ENCODE peak calls at places on chromosomes 6 and 20, in seven cellular contexts. M, J, P, U, W, B and D are unnamed samples.

GRCh38 chr6:42572523-42572922 is 8.7 kb downstream of the UBR2 start:
- DNase-seq in J (no peak), M (no peak), B (no peak), U (no peak), P (no peak), W (peak), D (no peak)

GRCh38 chr6:387293-387694 is 4.3 kb upstream of the IRF4 start:
- DNase-seq in P (no peak), B (no peak), U (no peak), W (no peak), M (no peak), J (no peak), D (no peak)

GRCh38 chr20:25493748-25494505 is 86.5 kb downstream of the GINS1 start:
- DNase-seq in W (no peak), U (no peak), P (no peak), M (no peak), J (no peak), B (no peak), D (no peak)

GRCh38 chr6:65649392-65649791 is 57.6 kb downstream of the EYS start:
- DNase-seq in U (no peak), M (no peak), P (no peak), J (no peak), W (no peak), B (no peak), D (no peak)

GRCh38 chr20:51713213-51713598 is 55.0 kb downstream of the ATP9A start:
- DNase-seq in W (no peak), M (no peak), B (no peak), P (no peak), U (no peak), J (no peak), D (no peak)

GRCh38 chr20:35145141-35145564 is 2.0 kb downstream of the EDEM2 start:
- DNase-seq in J (no peak), B (no peak), M (peak), U (peak), P (no peak), W (peak), D (no peak)

GRCh38 chr6:21200056-21200870 is 393.3 kb upstream of the SOX4 start:
- DNase-seq in B (no peak), M (no peak), W (no peak), J (no peak), P (no peak), U (no peak), D (no peak)

GRCh38 chr20:24672886-24673677 is 203.7 kb downstream of the SYNDIG1 start:
- DNase-seq in M (no peak), B (no peak), W (no peak), P (no peak), U (no peak), J (no peak), D (peak)

GRCh38 chr20:48760403-48760889 is 67.4 kb downstream of the PREX1 start:
- DNase-seq in P (peak), M (no peak), W (no peak), U (no peak), B (peak), J (no peak), D (peak)

GRCh38 chr20:32382102-32382950 is 24.2 kb downstream of the ASXL1 start:
- DNase-seq in W (no peak), M (no peak), B (no peak), J (no peak), P (no peak), U (no peak), D (no peak)

GRCh38 chr20:57647933-57648785 is 27.9 kb upstream of the ZBP1 start:
- DNase-seq in J (no peak), B (no peak), M (no peak), P (no peak), U (peak), W (no peak), D (no peak)

GRCh38 chr6:166449036-166449435 is 66.3 kb upstream of the MPC1 start:
- DNase-seq in W (no peak), U (peak), B (no peak), M (no peak), J (no peak), P (no peak), D (no peak)

GRCh38 chr6:127030111-127030510 is 88.4 kb upstream of the RSPO3 start:
- DNase-seq in J (no peak), U (no peak), B (no peak), M (no peak), P (no peak), W (no peak), D (no peak)

GRCh38 chr20:37518606-37519507 is 2.2 kb upstream of the NNAT start:
- DNase-seq in J (no peak), U (peak), B (peak), M (no peak), W (no peak), P (no peak), D (no peak)

GRCh38 chr6:41373919-41374617 is 38.7 kb downstream of the NCR2 start:
- DNase-seq in U (peak), M (no peak), P (no peak), J (no peak), B (no peak), W (no peak), D (no peak)

GRCh38 chr6:6901205-6901719 is 206.5 kb upstream of the RREB1 start:
- DNase-seq in B (no peak), J (no peak), P (no peak), U (peak), M (no peak), W (no peak), D (no peak)

GRCh38 chr6:6007311-6008113 is 787 bp upstream of the NRN1 start:
- DNase-seq in J (no peak), W (no peak), M (no peak), U (no peak), P (no peak), B (no peak), D (no peak)

GRCh38 chr6:47521966-47522365 is 44.4 kb downstream of the CD2AP start:
- DNase-seq in U (no peak), M (no peak), B (no peak), W (no peak), J (no peak), P (no peak), D (no peak)

GRCh38 chr6:108848116-108848868 is at the start of gene ARMC2:
- DNase-seq in P (peak), M (peak), U (peak), W (peak), B (peak), J (peak), D (peak)
- TF ChIP-seq POLR2A in P (peak), M (peak), U (peak), W (no peak), B (no peak), J (peak), D (peak)

GRCh38 chr6:156809034-156809433 is 31.9 kb downstream of the ARID1B start:
- DNase-seq in M (no peak), U (no peak), P (no peak), B (peak), W (peak), J (no peak), D (no peak)
- TF ChIP-seq POLR2A in M (no peak), U (no peak), P (no peak), B (no peak), W (peak), J (no peak), D (no peak)

GRCh38 chr6:39887692-39888450 is 46.4 kb downstream of the MOCS1 start:
- DNase-seq in B (peak), W (no peak), P (no peak), M (peak), U (no peak), J (peak), D (peak)
- TF ChIP-seq POLR2A in B (no peak), W (no peak), P (no peak), M (no peak), U (no peak), J (no peak), D (peak)

DNA sequence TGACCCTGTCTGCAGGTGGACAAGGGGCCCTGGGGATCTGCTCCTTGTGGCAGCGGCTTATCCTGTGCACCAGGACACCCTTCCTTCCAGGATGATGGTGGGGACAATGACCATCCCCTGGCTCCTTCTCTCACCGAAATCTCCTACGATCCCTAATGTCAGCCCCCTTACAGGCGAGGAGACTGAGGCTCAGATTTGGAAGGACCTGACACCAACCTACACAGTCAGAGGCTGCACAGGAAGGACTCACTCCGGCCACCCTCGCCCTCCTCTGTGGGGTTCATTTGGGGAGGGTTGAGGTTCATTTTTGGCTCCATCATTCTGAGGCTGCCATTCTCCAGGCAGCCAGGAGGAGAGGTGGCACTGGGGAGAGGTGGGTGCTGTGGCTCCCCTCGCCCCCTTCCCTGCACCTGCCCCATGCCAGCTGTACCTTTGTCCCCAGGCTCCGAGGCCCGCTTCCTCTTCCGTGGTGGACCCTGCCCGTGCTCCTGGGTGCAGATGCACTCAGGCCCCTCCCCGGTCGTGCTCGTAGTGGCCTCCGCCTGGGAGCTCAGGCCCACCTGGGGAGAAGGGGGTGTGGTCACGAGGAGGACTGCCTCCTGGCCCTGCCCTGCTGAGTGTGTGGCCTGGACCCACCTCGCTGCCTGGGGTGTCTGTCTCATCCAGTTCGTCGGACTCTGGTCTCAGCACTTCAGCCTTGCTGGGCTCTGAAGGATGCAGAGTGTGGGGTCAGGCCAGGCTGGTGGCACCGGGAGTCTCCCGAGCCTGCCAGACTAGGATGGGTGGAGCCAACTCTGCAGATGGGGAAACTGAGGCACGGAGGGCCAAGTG is 5.3 kb upstream of the CABLES2 start:
- DNase-seq in J (no peak), U (no peak), P (no peak), M (no peak), W (no peak), B (no peak), D (no peak)
- TF ChIP-seq POLR2A in J (no peak), U (no peak), P (no peak), M (no peak), W (no peak), B (no peak), D (no peak)

DNA sequence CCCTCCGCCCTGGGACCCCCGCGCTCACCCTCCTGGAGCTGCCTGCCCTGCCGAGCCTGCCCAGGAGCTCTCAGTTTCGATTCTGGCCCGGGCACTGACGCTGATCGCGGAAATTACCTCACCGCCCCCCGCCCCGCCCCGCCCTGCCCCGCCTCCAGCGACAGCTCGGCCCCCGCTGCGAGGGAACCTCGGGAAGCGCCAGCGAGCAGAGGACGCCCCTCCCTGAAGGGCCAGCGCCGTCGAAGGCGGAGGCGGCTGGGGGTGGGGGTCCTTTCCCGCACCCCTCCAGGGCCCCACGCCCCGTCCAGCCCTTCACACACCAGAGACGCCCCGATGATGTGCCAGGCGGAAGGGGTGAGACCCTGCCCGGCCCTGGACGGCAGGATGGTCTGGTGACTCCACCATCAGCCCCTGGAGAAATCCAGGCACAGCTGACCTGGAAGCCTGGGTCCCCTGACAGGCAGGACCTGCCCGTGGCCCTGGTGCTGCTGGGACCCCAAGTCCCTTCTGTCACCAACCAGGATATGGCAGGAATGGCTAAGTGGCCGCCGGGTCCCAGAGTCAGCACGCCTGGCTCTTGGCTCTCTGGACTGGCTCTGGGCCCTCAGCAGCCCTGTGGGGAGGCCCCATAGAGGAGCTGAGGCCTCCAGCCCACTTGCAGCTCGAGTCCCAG is at the start of gene HELZ2:
- DNase-seq in B (peak), U (peak), M (peak), J (peak), P (peak), W (no peak), D (peak)
- TF ChIP-seq POLR2A in B (peak), U (no peak), M (no peak), J (peak), P (no peak), W (peak), D (peak)

GRCh38 chr20:47318596-47319516 is 37.6 kb downstream of the ZMYND8 start:
- DNase-seq in M (peak), J (peak), B (peak), U (peak), W (no peak), P (peak), D (no peak)
- TF ChIP-seq POLR2A in M (peak), J (peak), B (peak), U (peak), W (no peak), P (peak), D (no peak)

GRCh38 chr6:87589693-87590416 is at the start of the genes ORC3 and RARS2:
- DNase-seq in J (peak), W (peak), M (peak), B (peak), P (peak), U (peak), D (peak)
- TF ChIP-seq POLR2A in J (peak), W (peak), M (peak), B (peak), P (peak), U (peak), D (peak)

DNA sequence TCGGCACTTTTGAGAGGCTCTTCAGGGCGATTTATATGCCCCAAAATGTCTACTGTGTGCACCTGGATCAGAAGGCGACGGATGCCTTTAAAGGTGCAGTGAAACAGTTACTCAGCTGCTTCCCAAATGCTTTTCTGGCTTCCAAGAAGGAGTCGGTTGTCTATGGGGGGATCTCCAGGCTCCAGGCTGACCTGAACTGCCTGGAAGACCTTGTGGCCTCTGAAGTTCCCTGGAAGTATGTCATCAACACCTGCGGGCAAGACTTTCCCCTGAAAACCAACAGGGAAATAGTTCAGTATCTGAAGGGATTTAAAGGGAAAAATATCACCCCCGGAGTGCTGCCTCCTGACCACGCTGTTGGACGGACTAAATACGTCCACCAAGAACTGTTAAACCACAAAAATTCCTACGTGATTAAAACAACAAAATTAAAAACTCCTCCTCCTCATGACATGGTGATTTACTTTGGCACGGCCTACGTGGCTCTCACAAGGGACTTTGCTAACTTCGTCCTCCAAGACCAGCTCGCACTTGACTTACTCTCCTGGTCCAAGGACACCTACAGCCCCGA is 8.2 kb downstream of the GCNT2 start:
- DNase-seq in B (no peak), J (no peak), U (peak), M (no peak), W (no peak), P (peak), D (no peak)
- TF ChIP-seq POLR2A in B (no peak), J (no peak), U (no peak), M (no peak), W (peak), P (peak), D (no peak)

GRCh38 chr6:28335564-28336283 is at the start of gene ZSCAN31:
- DNase-seq in J (peak), W (peak), B (peak), U (peak), M (peak), P (peak), D (peak)
- TF ChIP-seq POLR2A in J (peak), W (peak), B (peak), U (peak), M (peak), P (peak), D (peak)